ENCODE peak calls at places on chromosomes 7 and 10, in seven cellular contexts. L is HCT116; P is stimulated activated CD4-positive, alpha-beta T cell treated with anti-CD3 and anti-CD28 coated beads, Interleukin-15, amount 100 ng/mL, for 48 hours; Q is activated naive CD4-positive, alpha-beta T cell; A is ACHN; D is H9; N is iPS DF 6.9. E is an unnamed sample.

GRCh38 chr10:91931526-91932190 is 8.1 kb downstream of the BTAF1 start:
- DNase-seq in L (no peak), P (no peak), Q (no peak), A (no peak), D (no peak), N (no peak), E (no peak)

GRCh38 chr10:31317171-31317570 is 1.8 kb upstream of the ZEB1 start:
- DNase-seq in L (no peak), P (no peak), Q (no peak), A (no peak), D (no peak), N (no peak), E (no peak)

GRCh38 chr10:100562008-100562672 is 26.4 kb downstream of the HIF1AN start:
- DNase-seq in L (peak), P (peak), Q (peak), A (peak), D (peak), N (peak), E (peak)

GRCh38 chr10:13686331-13686752 is 99.6 kb downstream of the PRPF18 start:
- DNase-seq in L (no peak), P (no peak), Q (no peak), A (no peak), D (no peak), N (no peak), E (no peak)

GRCh38 chr10:53111529-53111928 is 338.9 kb upstream of the MBL2 start:
- DNase-seq in L (no peak), P (no peak), Q (no peak), A (no peak), D (no peak), N (no peak), E (no peak)

GRCh38 chr10:120732067-120732466 is 119.1 kb upstream of the WDR11 start:
- DNase-seq in L (peak), P (no peak), Q (no peak), A (no peak), D (no peak), N (no peak), E (no peak)

GRCh38 chr10:128047337-128047736 is 78.9 kb downstream of the MKI67 start:
- DNase-seq in L (peak), P (peak), Q (peak), A (peak), D (peak), N (peak), E (peak)

GRCh38 chr7:33677556-33677955 is 227.8 kb upstream of the BMPER start:
- DNase-seq in L (no peak), P (no peak), Q (no peak), A (no peak), D (no peak), N (no peak), E (no peak)

GRCh38 chr7:1671876-1672451 is 1.9 kb downstream of the ELFN1 start:
- DNase-seq in L (no peak), P (no peak), Q (no peak), A (no peak), D (peak), N (no peak), E (peak)

E was measured in H7.